ENCODE peak calls at places on chromosomes 3 and 15, in four cellular contexts. T is H1, E is K562, Y is GM12878. P is an unnamed sample.

GRCh38 chr15:49212897-49213296 is 42.9 kb downstream of the GALK2 start:
- DNase-seq in T (no peak), E (no peak), Y (no peak), P (no peak)

GRCh38 chr3:45992820-45993219 is 2.8 kb downstream of the FYCO1 start:
- DNase-seq in T (no peak), E (no peak), Y (no peak), P (no peak)

GRCh38 chr15:95799286-95800187 is 531.0 kb upstream of the NR2F2 start:
- DNase-seq in T (no peak), E (no peak), Y (no peak), P (peak)

GRCh38 chr3:65425880-65426279 is 612.8 kb downstream of the MAGI1 start:
- DNase-seq in T (no peak), E (no peak), Y (no peak), P (peak)

GRCh38 chr15:43483306-43484128 is 9.4 kb downstream of the TP53BP1 start:
- DNase-seq in T (no peak), E (no peak), Y (no peak), P (no peak)

GRCh38 chr3:49531715-49532114 is 22.6 kb upstream of the BSN start:
- DNase-seq in T (no peak), E (no peak), Y (no peak), P (no peak)

GRCh38 chr3:59563966-59564365 is 514.1 kb upstream of the CFAP20DC start:
- DNase-seq in T (no peak), E (no peak), Y (no peak), P (no peak)

GRCh38 chr15:77474310-77474986 is 53.8 kb downstream of the HMG20A start:
- DNase-seq in T (no peak), E (no peak), Y (no peak), P (no peak)

GRCh38 chr15:70916531-70916930 is 23.9 kb downstream of the LRRC49 start:
- DNase-seq in T (no peak), E (no peak), Y (no peak), P (no peak)

GRCh38 chr3:52089691-52090090 is 33.3 kb upstream of the DUSP7 start:
- DNase-seq in T (no peak), E (no peak), Y (no peak), P (no peak)

GRCh38 chr3:184371570-184372018 is 6.4 kb downstream of the THPO start:
- DNase-seq in T (peak), E (peak), Y (no peak), P (peak)

GRCh38 chr3:56303508-56303907 is 164.8 kb downstream of the ERC2 start:
- DNase-seq in T (peak), E (peak), Y (peak), P (peak)

GRCh38 chr3:14531856-14532395 is 8.2 kb downstream of the GRIP2 start:
- DNase-seq in T (no peak), E (no peak), Y (no peak), P (no peak)

GRCh38 chr3:69389520-69390248 is 3.8 kb upstream of the FRMD4B start:
- DNase-seq in T (no peak), E (no peak), Y (no peak), P (no peak)

GRCh38 chr3:109081746-109082510 is 36.0 kb downstream of the MORC1 start:
- DNase-seq in T (peak), E (peak), Y (peak), P (peak)

GRCh38 chr3:62956411-62956810 is 81.2 kb upstream of the CADPS start:
- DNase-seq in T (no peak), E (no peak), Y (no peak), P (no peak)

DNA sequence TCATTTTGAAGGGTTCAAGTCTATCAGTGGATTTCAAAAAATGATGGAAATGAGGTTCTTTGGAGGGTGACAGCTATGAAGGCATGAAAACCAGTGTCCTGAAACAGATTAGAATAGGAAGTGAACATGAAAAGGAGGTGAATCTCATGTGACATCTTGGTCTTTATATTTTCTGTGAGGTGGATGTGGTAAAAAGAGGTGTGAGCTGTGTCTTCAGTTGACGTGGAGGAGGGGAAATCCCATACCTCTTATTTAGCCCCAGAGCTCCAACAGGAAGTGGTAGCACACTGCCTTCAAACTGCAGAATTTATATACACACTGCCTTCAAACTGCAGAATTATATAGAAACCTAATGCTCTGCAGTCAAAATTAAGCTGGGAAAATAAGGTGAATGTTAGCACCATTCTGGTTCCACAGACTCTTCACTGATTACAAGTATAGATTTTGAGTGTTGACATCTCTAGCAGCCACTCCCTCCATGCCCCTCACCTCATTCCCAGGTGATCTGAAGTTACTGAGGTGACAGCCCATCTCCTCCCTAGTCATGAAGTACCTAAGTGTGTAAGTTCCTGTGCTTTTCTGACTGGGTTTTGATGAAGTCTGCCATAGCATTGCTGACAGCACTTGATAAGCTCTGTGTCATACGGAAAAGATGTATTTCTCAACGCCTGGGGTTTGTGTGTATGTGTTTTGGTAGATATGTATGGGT is 2.6 kb downstream of the RAB8B start:
- DNase-seq in T (no peak), E (no peak), Y (peak), P (no peak)
- TF ChIP-seq HDAC2 in T (no peak), E (no peak), Y (no peak), P (no peak)

GRCh38 chr15:101669744-101670143 is 17.6 kb upstream of the TM2D3 start:
- DNase-seq in T (no peak), E (no peak), Y (no peak), P (no peak)
- TF ChIP-seq YY1 in T (no peak), E (no peak), Y (no peak), P (no peak)

GRCh38 chr3:126033765-126034164 is 50.2 kb downstream of the SLC41A3 start:
- DNase-seq in T (no peak), E (no peak), Y (no peak), P (no peak)
- TF ChIP-seq HDAC2 in T (no peak), E (no peak), Y (no peak), P (no peak)

GRCh38 chr3:24595801-24596200 is 101.2 kb upstream of the THRB start:
- DNase-seq in T (no peak), E (no peak), Y (no peak), P (no peak)
- TF ChIP-seq YY1 in T (no peak), E (no peak), Y (no peak), P (no peak)